ENCODE peak calls at places on chromosomes 3 and 15, in six cellular contexts. P, L, N, Z, K and T are unnamed samples.

GRCh38 chr15:30992073-30992363 is 590 bp upstream of the MTMR10 start:
- DNase-seq in P (no peak), L (no peak), N (no peak), Z (no peak), K (no peak), T (no peak)

GRCh38 chr3:11379238-11379823 is 107.1 kb downstream of the ATG7 start:
- DNase-seq in P (peak), L (no peak), N (peak), Z (no peak), K (peak), T (no peak)

GRCh38 chr3:141127344-141128125 is 76.4 kb downstream of the SPSB4 start:
- DNase-seq in P (no peak), L (no peak), N (no peak), Z (peak), K (no peak), T (no peak)

GRCh38 chr15:98954411-98954810 is 53.2 kb downstream of the PGPEP1L start:
- DNase-seq in P (no peak), L (peak), N (peak), Z (peak), K (no peak), T (no peak)

GRCh38 chr3:41092791-41093190 is 106.5 kb upstream of the CTNNB1 start:
- DNase-seq in P (no peak), L (no peak), N (no peak), Z (no peak), K (no peak), T (no peak)

GRCh38 chr3:37481986-37482385 is 307.6 kb upstream of the LRRFIP2 start:
- DNase-seq in P (no peak), L (peak), N (no peak), Z (no peak), K (no peak), T (no peak)

GRCh38 chr3:37945803-37946530 is 44.6 kb upstream of the VILL start:
- DNase-seq in P (no peak), L (no peak), N (peak), Z (no peak), K (peak), T (peak)

GRCh38 chr3:74613060-74613459 is 1.4 kb downstream of the CNTN3 start:
- DNase-seq in P (no peak), L (no peak), N (no peak), Z (no peak), K (no peak), T (peak)

GRCh38 chr3:49722896-49723295 is 855 bp downstream of the GMPPB start:
- DNase-seq in P (no peak), L (peak), N (no peak), Z (no peak), K (no peak), T (no peak)
- H3K27ac ChIP-seq in P (no peak), L (peak), N (peak), Z (peak), K (peak), T (peak)

GRCh38 chr3:54889731-54890130 is 38.1 kb downstream of the LRTM1 start:
- DNase-seq in P (no peak), L (no peak), N (no peak), Z (no peak), K (no peak), T (no peak)

GRCh38 chr3:54892168-54892567 is 35.7 kb downstream of the LRTM1 start:
- DNase-seq in P (no peak), L (no peak), N (no peak), Z (no peak), K (no peak), T (no peak)

GRCh38 chr3:54888162-54888561 is 39.7 kb downstream of the LRTM1 start:
- DNase-seq in P (no peak), L (no peak), N (no peak), Z (no peak), K (no peak), T (no peak)

GRCh38 chr3:54888873-54889272 is 39.0 kb downstream of the LRTM1 start:
- DNase-seq in P (no peak), L (no peak), N (peak), Z (no peak), K (no peak), T (no peak)

DNA sequence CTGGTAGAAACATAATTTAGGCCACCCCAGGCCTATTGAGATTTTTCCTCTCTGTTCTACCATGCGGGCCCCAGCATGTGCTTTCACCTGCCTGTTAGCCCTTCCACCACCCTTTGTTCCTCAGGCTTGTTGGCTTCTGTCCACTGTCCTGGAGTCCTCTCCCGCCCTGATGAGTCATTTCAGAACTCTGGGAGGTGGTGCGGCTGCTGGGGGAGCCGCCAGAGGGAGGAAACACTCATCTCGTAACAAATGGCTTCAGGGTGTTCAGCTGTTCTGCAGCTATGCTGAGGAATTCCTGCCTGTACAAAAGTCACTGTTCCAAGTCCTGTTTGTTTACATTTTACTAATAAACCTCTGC is 36.3 kb downstream of the LRTM1 start:
- DNase-seq in P (no peak), L (peak), N (peak), Z (peak), K (peak), T (peak)
- H3K27ac ChIP-seq in P (no peak), L (peak), N (peak), Z (peak), K (peak), T (peak)

GRCh38 chr15:74209560-74209958 is 7.0 kb upstream of the STRA6 start:
- DNase-seq in P (no peak), L (no peak), N (no peak), Z (no peak), K (no peak), T (no peak)
- H3K27ac ChIP-seq in P (no peak), L (peak), N (no peak), Z (no peak), K (no peak), T (no peak)

DNA sequence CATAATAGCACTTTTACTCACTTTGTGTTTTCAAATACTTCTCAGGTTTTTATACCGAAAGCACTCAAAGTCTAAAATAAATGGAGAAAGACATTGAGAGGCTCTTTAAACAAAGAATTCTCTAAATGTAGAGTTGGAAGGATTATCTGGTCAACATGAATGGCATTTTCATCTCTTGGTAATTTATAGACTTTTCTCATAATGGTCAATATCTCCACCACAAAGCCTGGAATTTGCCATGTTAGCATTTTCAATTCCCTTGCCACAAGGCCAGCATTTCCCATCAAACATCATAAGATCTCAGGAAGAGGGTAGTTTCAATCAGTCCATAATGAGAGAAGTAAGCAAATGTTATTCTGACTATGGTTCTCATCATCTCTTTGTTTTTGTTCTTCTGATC is 293.0 kb downstream of the CADM2 start:
- DNase-seq in P (no peak), L (no peak), N (no peak), Z (no peak), K (no peak), T (no peak)
- H3K27ac ChIP-seq in P (no peak), L (no peak), N (no peak), Z (no peak), K (no peak), T (no peak)

GRCh38 chr3:183266454-183266853 is 13.4 kb downstream of the B3GNT5 start:
- DNase-seq in P (no peak), L (no peak), N (no peak), Z (no peak), K (no peak), T (no peak)

GRCh38 chr3:183267140-183267539 is 14.1 kb downstream of the B3GNT5 start:
- DNase-seq in P (no peak), L (no peak), N (no peak), Z (no peak), K (no peak), T (no peak)

GRCh38 chr3:183264249-183264648 is 11.2 kb downstream of the B3GNT5 start:
- DNase-seq in P (no peak), L (no peak), N (no peak), Z (no peak), K (no peak), T (no peak)

GRCh38 chr3:183265713-183266417 is 12.8 kb downstream of the B3GNT5 start:
- DNase-seq in P (no peak), L (no peak), N (peak), Z (peak), K (peak), T (peak)

DNA sequence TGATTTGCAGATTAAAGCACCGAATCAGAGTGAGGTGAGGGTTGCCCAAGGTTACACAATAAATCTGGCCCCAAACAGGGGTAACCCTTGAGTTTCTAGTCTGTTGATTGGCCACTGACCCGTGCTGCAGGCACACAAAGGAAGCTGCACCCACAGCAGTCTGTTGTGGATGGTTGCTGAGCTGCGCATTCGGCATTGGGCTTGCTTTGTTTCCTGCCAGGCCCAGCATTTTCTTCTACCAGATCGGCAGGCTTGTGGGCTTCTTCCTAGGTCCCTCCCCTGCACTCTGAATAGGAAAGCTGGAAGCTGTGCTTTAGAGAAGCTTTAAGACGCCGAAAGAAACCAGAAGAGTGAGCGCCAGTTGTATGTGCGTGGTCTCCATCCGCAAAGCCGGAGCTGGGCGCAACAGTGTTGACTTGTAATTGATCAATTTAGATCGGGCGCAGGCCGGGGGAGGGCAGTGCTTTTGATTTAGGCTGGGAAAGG is 12.1 kb downstream of the B3GNT5 start:
- DNase-seq in P (no peak), L (no peak), N (no peak), Z (peak), K (no peak), T (no peak)
- H3K27ac ChIP-seq in P (peak), L (peak), N (peak), Z (peak), K (peak), T (peak)

DNA sequence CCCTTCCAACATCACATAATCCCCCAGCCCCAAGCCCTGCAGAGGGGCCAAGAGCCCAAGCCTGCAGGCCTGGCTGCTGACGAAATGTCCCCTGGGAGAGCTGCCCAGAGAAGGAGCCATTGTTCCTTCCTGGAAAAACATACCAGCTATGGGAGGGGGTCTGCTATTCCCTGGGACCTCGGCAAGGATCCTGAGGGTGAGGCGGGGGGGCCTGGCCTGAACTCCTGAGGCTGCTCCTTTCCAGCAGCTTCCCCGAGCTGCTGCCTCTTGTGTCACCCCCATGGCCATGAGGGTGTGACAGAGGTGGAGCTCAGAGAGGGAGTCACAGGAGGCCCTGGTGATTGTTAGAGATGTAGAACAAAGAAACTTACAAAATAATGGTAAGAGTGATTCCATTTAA is 12.9 kb downstream of the LOXL1 start:
- DNase-seq in P (no peak), L (peak), N (no peak), Z (no peak), K (no peak), T (no peak)
- H3K27ac ChIP-seq in P (no peak), L (peak), N (no peak), Z (no peak), K (no peak), T (no peak)

GRCh38 chr3:117346878-117347277 is 637.3 kb downstream of the TUSC7 start:
- DNase-seq in P (no peak), L (no peak), N (no peak), Z (no peak), K (no peak), T (no peak)

GRCh38 chr3:117350386-117350785 is 640.8 kb downstream of the TUSC7 start:
- DNase-seq in P (no peak), L (no peak), N (no peak), Z (no peak), K (no peak), T (no peak)

GRCh38 chr3:117348881-117349280 is 639.3 kb downstream of the TUSC7 start:
- DNase-seq in P (no peak), L (no peak), N (no peak), Z (no peak), K (no peak), T (no peak)

GRCh38 chr3:117355566-117355965 is 646.0 kb downstream of the TUSC7 start:
- DNase-seq in P (no peak), L (no peak), N (no peak), Z (peak), K (peak), T (no peak)

GRCh38 chr3:117349566-117349965 is 640.0 kb downstream of the TUSC7 start:
- DNase-seq in P (no peak), L (no peak), N (no peak), Z (no peak), K (no peak), T (no peak)
- H3K27ac ChIP-seq in P (no peak), L (no peak), N (no peak), Z (no peak), K (no peak), T (no peak)

GRCh38 chr3:32502944-32503286 is 263 bp upstream of the CMTM6 start:
- DNase-seq in P (no peak), L (no peak), N (no peak), Z (no peak), K (no peak), T (no peak)
- H3K27ac ChIP-seq in P (no peak), L (peak), N (peak), Z (peak), K (peak), T (peak)

GRCh38 chr15:68643216-68643830 is 64.5 kb downstream of the CORO2B start:
- DNase-seq in P (no peak), L (peak), N (no peak), Z (no peak), K (no peak), T (no peak)

GRCh38 chr15:68641376-68641775 is 62.6 kb downstream of the CORO2B start:
- DNase-seq in P (no peak), L (peak), N (no peak), Z (no peak), K (no peak), T (no peak)

GRCh38 chr15:68640791-68641331 is 62.1 kb downstream of the CORO2B start:
- DNase-seq in P (no peak), L (peak), N (peak), Z (no peak), K (no peak), T (peak)

GRCh38 chr15:68644088-68644904 is 65.5 kb downstream of the CORO2B start:
- DNase-seq in P (no peak), L (peak), N (no peak), Z (no peak), K (peak), T (no peak)

GRCh38 chr15:68642491-68642845 is 63.7 kb downstream of the CORO2B start:
- DNase-seq in P (no peak), L (peak), N (no peak), Z (no peak), K (no peak), T (no peak)
- H3K27ac ChIP-seq in P (no peak), L (no peak), N (no peak), Z (no peak), K (no peak), T (peak)